ENCODE peak calls at places on chromosomes 13 and 19, in five cellular contexts. G is neuronal stem cell, M is GM23248, S is fibroblast of lung, A is H1. N is an unnamed sample.

GRCh38 chr19:55437410-55437809 is 5.7 kb downstream of the SHISA7 start:
- DNase-seq in G (peak; percentile 78), M (peak; percentile 76), S (peak; percentile 63), A (peak; percentile 87), N (peak; percentile 48)

GRCh38 chr13:19860884-19861655 is 2.4 kb downstream of the ZMYM5 start:
- DNase-seq in G (peak; percentile 15), M (peak; percentile 87), A (no peak), S (peak; percentile 55), N (no peak)

GRCh38 chr19:4671182-4671851 is 1.2 kb upstream of the MYDGF start:
- DNase-seq in A (no peak), S (no peak), M (no peak), G (no peak), N (no peak)

GRCh38 chr13:105643966-105644365 is 891.5 kb downstream of the EFNB2 start:
- DNase-seq in G (no peak), S (no peak), M (no peak), A (no peak), N (no peak)

GRCh38 chr19:57348136-57348535 is 2.9 kb upstream of the ZNF304 start:
- DNase-seq in M (peak; percentile 83), G (no peak), A (no peak), S (peak; percentile 27), N (no peak)

GRCh38 chr13:99280166-99280565 is 22.0 kb upstream of the GPR18 start:
- DNase-seq in G (no peak), M (peak; percentile 78), A (no peak), S (no peak), N (no peak)

GRCh38 chr13:44218501-44219240 is 155.0 kb upstream of the SERP2 start:
- DNase-seq in M (no peak), S (peak; percentile 74), G (no peak), A (no peak), N (no peak)

GRCh38 chr13:35144496-35144895 is 202.4 kb downstream of the NBEA start:
- DNase-seq in S (no peak), A (no peak), M (peak; percentile 10), G (no peak), N (no peak)

GRCh38 chr19:16262618-16263017 is 62.0 kb upstream of the KLF2 start:
- DNase-seq in G (no peak), M (no peak), A (no peak), S (no peak), N (no peak)

GRCh38 chr13:50079278-50080157 is 64.3 kb downstream of the KCNRG start:
- DNase-seq in M (no peak), S (peak; percentile 33), G (no peak), A (no peak), N (no peak)

GRCh38 chr19:2661615-2662014 is 40.9 kb downstream of the GNG7 start:
- DNase-seq in M (peak; percentile 15), A (no peak), S (no peak), G (no peak), N (no peak)

GRCh38 chr13:31431722-31432137 is 232.0 kb downstream of the B3GLCT start:
- DNase-seq in A (peak; percentile 85), G (peak; percentile 49), S (peak; percentile 47), M (peak; percentile 62), N (peak; percentile 6)

GRCh38 chr19:32219881-32220552 is 125.4 kb upstream of the ZNF507 start:
- DNase-seq in A (peak; percentile 20), S (no peak), G (no peak), M (no peak), N (no peak)

GRCh38 chr13:110531671-110532083 is 29.8 kb downstream of the RAB20 start:
- DNase-seq in G (no peak), M (no peak), A (no peak), S (no peak), N (no peak)

GRCh38 chr13:76944457-76944856 is 3.9 kb upstream of the ACOD1 start:
- DNase-seq in S (peak; percentile 88), A (no peak), G (no peak), M (peak; percentile 88), N (no peak)

GRCh38 chr19:19653597-19654147 is 9.8 kb downstream of the ATP13A1 start:
- DNase-seq in A (no peak), G (no peak), M (no peak), S (no peak), N (no peak)

GRCh38 chr19:38606131-38606530 is 11.6 kb downstream of the MAP4K1 start:
- DNase-seq in M (no peak), A (no peak), S (no peak), G (no peak), N (no peak)

GRCh38 chr13:33838567-33839131 is 20.7 kb downstream of the RFC3 start:
- DNase-seq in M (peak; percentile 32), S (peak; percentile 67), G (no peak), A (no peak), N (no peak)

GRCh38 chr19:35787227-35787799 is 11.9 kb downstream of the ARHGAP33 start:
- DNase-seq in M (no peak), G (no peak), A (no peak), S (no peak), N (no peak)

GRCh38 chr13:108700421-108701170 is 71.2 kb downstream of the MYO16 start:
- DNase-seq in M (no peak), A (no peak), G (no peak), S (peak; percentile 81), N (no peak)

GRCh38 chr19:36773223-36773579 is 594 bp upstream of the ZNF850 start:
- DNase-seq in G (no peak), A (no peak), M (no peak), S (no peak), N (no peak)

GRCh38 chr13:36084131-36084530 is 47.1 kb downstream of the DCLK1 start:
- DNase-seq in S (no peak), M (no peak), G (no peak), A (no peak), N (no peak)

GRCh38 chr13:111114362-111115050 is 604 bp upstream of the ARHGEF7 start:
- DNase-seq in G (peak; percentile 20), M (peak; percentile 91), S (peak; percentile 36), A (no peak), N (peak; percentile 26)

GRCh38 chr19:3225677-3226093 is 1.2 kb downstream of the CELF5 start:
- DNase-seq in S (no peak), M (no peak), A (no peak), G (no peak), N (no peak)

GRCh38 chr19:2173841-2174577 is 10.3 kb downstream of the DOT1L start:
- DNase-seq in S (no peak), A (no peak), M (no peak), G (no peak), N (no peak)

GRCh38 chr19:1806184-1807029 is 5.7 kb downstream of the ATP8B3 start:
- DNase-seq in S (no peak), G (no peak), M (no peak), A (no peak), N (no peak)

GRCh38 chr13:87661471-87661870 is 9.7 kb upstream of the SLITRK5 start:
- DNase-seq in A (no peak), S (peak; percentile 88), G (no peak), M (no peak), N (no peak)

GRCh38 chr19:653425-653824 is 9.6 kb downstream of the RNF126 start:
- DNase-seq in S (no peak), M (no peak), G (no peak), A (no peak), N (no peak)

GRCh38 chr19:651114-651818 is 11.6 kb downstream of the FGF22 start:
- DNase-seq in G (no peak), M (no peak), A (no peak), S (no peak), N (no peak)

GRCh38 chr19:652467-653389 is 10.3 kb downstream of the RNF126 start:
- DNase-seq in S (no peak), G (no peak), A (no peak), M (no peak), N (no peak)

GRCh38 chr19:650121-650520 is 10.4 kb downstream of the FGF22 start:
- DNase-seq in G (no peak), A (no peak), M (no peak), S (no peak), N (no peak)

DNA sequence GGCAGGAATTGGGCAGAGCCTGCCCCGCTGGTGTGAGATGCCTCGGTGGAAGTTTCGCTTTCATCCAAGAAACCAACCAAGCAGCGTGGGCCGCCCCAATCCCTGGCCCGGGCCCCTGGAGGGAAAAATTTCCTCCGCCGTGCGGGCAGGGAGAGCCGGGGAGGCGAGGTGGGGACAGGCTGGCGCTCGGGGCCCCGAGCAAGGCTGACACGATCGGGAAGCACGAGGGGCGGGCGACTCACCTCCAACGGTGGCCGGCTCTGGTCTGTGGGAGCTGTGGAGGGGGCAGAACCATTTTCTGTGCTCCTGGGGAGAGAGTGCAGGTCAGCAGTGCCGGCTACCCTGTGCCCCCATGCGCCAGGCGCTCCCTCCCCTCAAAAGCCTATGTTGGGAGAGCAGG is 11.0 kb downstream of the RNF126 start:
- DNase-seq in G (no peak), S (no peak), M (no peak), A (no peak), N (no peak)
- H3K36me3 ChIP-seq in G (peaks cover 71% of the 10 kb centered on the region), S (peaks cover 21% of the 10 kb centered on the region), M (peaks cover 4% of the 10 kb centered on the region), A (peaks cover 54% of the 10 kb centered on the region), N (peaks cover 56% of the 10 kb centered on the region)

GRCh38 chr13:51643882-51644281 is 59.6 kb downstream of the WDFY2 start:
- DNase-seq in G (no peak), S (peak; percentile 90), A (no peak), M (peak; percentile 94), N (no peak)
- H3K4me1 ChIP-seq in G (peaks cover 39% of the 10 kb centered on the region), S (peaks cover 20% of the 10 kb centered on the region), A (peaks cover 40% of the 10 kb centered on the region), M (peaks cover 63% of the 10 kb centered on the region), N (no peaks in the 10 kb centered on the region)

DNA sequence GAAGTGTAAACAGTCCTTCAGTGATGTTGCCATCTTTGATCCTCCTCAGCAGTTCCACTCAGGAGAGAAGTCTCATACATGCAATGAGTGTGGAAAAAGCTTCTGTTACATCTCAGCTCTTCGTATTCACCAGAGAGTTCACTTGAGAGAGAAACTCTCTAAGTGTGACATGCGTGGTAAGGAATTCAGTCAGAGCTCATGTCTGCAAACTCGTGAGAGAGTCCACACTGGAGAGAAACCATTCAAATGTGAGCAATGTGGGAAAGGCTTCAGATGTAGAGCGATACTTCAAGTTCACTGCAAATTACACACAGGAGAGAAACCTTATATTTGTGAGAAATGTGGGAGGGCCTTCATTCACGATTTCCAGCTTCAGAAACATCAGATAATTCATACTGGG is 7.7 kb downstream of the ZNF230 start:
- DNase-seq in M (no peak), S (no peak), G (no peak), A (no peak), N (no peak)
- H3K9ac ChIP-seq in M (no peak overlapping the region), S (no peak overlapping the region), G (no peak overlapping the region), A (no peak overlapping the region), N (no peak overlapping the region)

GRCh38 chr13:21389124-21389523 is 70.0 kb downstream of the ZDHHC20 start:
- DNase-seq in M (no peak), A (no peak), S (no peak), G (no peak), N (no peak)

GRCh38 chr13:21385710-21386109 is 73.4 kb downstream of the ZDHHC20 start:
- DNase-seq in M (no peak), A (no peak), S (no peak), G (no peak), N (no peak)
- H3K36me3 ChIP-seq in M (peaks cover 28% of the 10 kb centered on the region), A (peaks cover 31% of the 10 kb centered on the region), S (peaks cover 2% of the 10 kb centered on the region), G (peaks cover 85% of the 10 kb centered on the region), N (no peaks in the 10 kb centered on the region)